ENCODE peak calls at places on chromosome 15, in ten cellular contexts. D, Y, U, N, E, P, R, Q, S and A are unnamed samples.

GRCh38 chr15:29093696-29094343 is 175.8 kb downstream of the NSMCE3 start:
- DNase-seq in U (no peak), Q (no peak), N (no peak), E (no peak), Y (no peak), D (no peak), S (no peak), R (no peak), P (no peak), A (no peak)

GRCh38 chr15:58980351-58980939 is 7.0 kb upstream of the RNF111 start:
- DNase-seq in S (no peak), Y (peak), P (peak), E (no peak), D (no peak), N (peak), Q (peak), U (no peak), R (peak), A (no peak)

GRCh38 chr15:72375501-72375845 is 341 bp downstream of the HEXA start:
- DNase-seq in D (no peak), Y (no peak), Q (no peak), U (peak), E (no peak), P (peak), S (no peak), N (no peak), R (no peak), A (no peak)

GRCh38 chr15:45869034-45869668 is 234.3 kb downstream of the SQOR start:
- DNase-seq in Y (no peak), Q (no peak), D (no peak), R (no peak), E (no peak), S (no peak), N (no peak), U (no peak), P (no peak), A (no peak)

GRCh38 chr15:33234019-33234418 is 39.5 kb upstream of the FMN1 start:
- DNase-seq in D (no peak), Q (peak), E (no peak), R (peak), N (peak), Y (peak), S (no peak), P (peak), U (peak), A (no peak)

GRCh38 chr15:57610130-57610529 is 18.4 kb downstream of the MYZAP start:
- DNase-seq in P (peak), S (no peak), U (no peak), D (no peak), Y (peak), R (peak), N (no peak), E (peak), Q (no peak), A (peak)

GRCh38 chr15:45185069-45185779 is 2.5 kb downstream of the SHF start:
- DNase-seq in E (no peak), U (no peak), N (no peak), P (no peak), R (no peak), Q (no peak), Y (no peak), S (no peak), D (no peak), A (no peak)

GRCh38 chr15:72369964-72370363 is 5.8 kb downstream of the HEXA start:
- DNase-seq in Y (no peak), E (no peak), R (no peak), P (peak), S (no peak), U (no peak), Q (no peak), D (no peak), N (no peak), A (no peak)

GRCh38 chr15:67037694-67038093 is 27.7 kb upstream of the SMAD3 start:
- DNase-seq in R (no peak), Q (no peak), Y (no peak), S (no peak), E (no peak), U (no peak), N (no peak), P (no peak), D (no peak), A (no peak)

GRCh38 chr15:67042490-67043181 is 22.8 kb upstream of the SMAD3 start:
- DNase-seq in D (no peak), E (no peak), U (no peak), P (no peak), R (peak), N (no peak), Q (no peak), Y (no peak), S (no peak), A (no peak)

GRCh38 chr15:67038721-67039120 is 26.7 kb upstream of the SMAD3 start:
- DNase-seq in E (no peak), P (no peak), U (no peak), Q (no peak), Y (no peak), S (no peak), R (no peak), D (no peak), N (no peak), A (no peak)

GRCh38 chr15:67039349-67040075 is 25.9 kb upstream of the SMAD3 start:
- DNase-seq in S (no peak), P (peak), R (no peak), U (peak), Q (no peak), E (no peak), N (peak), Y (peak), D (no peak), A (no peak)

DNA sequence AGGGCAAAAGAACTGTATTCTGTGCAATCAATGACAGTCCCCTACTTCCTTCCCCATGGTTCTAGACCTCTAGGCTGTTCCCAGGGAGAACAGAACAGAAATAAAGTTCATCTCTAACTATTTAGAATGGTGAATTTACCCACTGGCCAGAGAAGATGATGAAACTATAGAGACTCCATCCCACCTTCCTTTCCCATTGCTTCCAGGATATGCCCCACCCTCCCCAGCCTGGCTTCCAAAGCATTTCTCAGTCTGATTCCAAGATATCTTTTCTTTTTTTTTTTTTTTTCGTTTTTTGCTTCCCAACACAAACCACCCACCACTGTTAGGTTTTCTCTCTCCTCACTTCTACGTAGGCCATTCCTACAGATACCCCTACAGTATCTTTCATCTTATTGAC is 25.1 kb upstream of the SMAD3 start:
- DNase-seq in S (no peak), E (no peak), P (no peak), U (no peak), Q (no peak), R (peak), D (no peak), Y (no peak), N (no peak), A (no peak)
- TF ChIP-seq CTCF in S (no peak), E (no peak), P (no peak), U (no peak), Q (no peak), R (no peak), D (no peak), Y (no peak), N (no peak), A (no peak)

GRCh38 chr15:34325368-34325767 is 12.2 kb downstream of the SLC12A6 start:
- DNase-seq in Q (no peak), U (no peak), N (no peak), D (no peak), Y (no peak), P (no peak), S (no peak), R (no peak), E (no peak), A (no peak)
- H3K4me3 ChIP-seq in Q (no peak), U (no peak), N (no peak), D (no peak), Y (no peak), P (no peak), S (no peak), R (no peak), E (no peak), A (no peak)

GRCh38 chr15:23645379-23646164 is 2.1 kb downstream of the MAGEL2 start:
- DNase-seq in D (no peak), P (no peak), U (no peak), E (no peak), Y (no peak), N (peak), Q (peak), R (no peak), S (no peak), A (no peak)
- TF ChIP-seq CTCF in D (peak), P (no peak), U (no peak), E (no peak), Y (no peak), N (peak), Q (peak), R (no peak), S (no peak), A (no peak)

GRCh38 chr15:74789741-74790079 is 7.8 kb downstream of the CSK start:
- DNase-seq in E (no peak), S (no peak), Q (no peak), P (no peak), D (no peak), R (no peak), Y (no peak), U (no peak), N (no peak), A (no peak)
- H3K4me3 ChIP-seq in E (no peak), S (peak), Q (no peak), P (no peak), D (no peak), R (no peak), Y (no peak), U (no peak), N (no peak), A (no peak)

GRCh38 chr15:31438601-31439265 is 112.1 kb downstream of the KLF13 start:
- DNase-seq in E (no peak), R (no peak), N (no peak), P (no peak), D (no peak), U (no peak), Y (no peak), S (peak), Q (no peak), A (no peak)

GRCh38 chr15:31440754-31441298 is 114.2 kb downstream of the KLF13 start:
- DNase-seq in P (no peak), E (no peak), U (no peak), S (peak), N (peak), R (peak), Q (no peak), D (no peak), Y (no peak), A (no peak)

GRCh38 chr15:31442203-31443090 is 115.8 kb downstream of the KLF13 start:
- DNase-seq in E (peak), D (no peak), S (no peak), U (no peak), R (peak), P (peak), Y (no peak), Q (no peak), N (peak), A (peak)

GRCh38 chr15:31437686-31438085 is 111.1 kb downstream of the KLF13 start:
- DNase-seq in N (no peak), D (no peak), E (no peak), P (no peak), Q (no peak), R (no peak), U (no peak), S (no peak), Y (no peak), A (no peak)

GRCh38 chr15:31439328-31439727 is 112.7 kb downstream of the KLF13 start:
- DNase-seq in D (no peak), E (no peak), N (peak), Q (peak), P (no peak), U (no peak), Y (peak), S (no peak), R (no peak), A (no peak)
- TF ChIP-seq CTCF in D (peak), E (peak), N (peak), Q (peak), P (peak), U (no peak), Y (peak), S (peak), R (no peak), A (peak)

GRCh38 chr15:59995568-59996349 is 8.4 kb upstream of the FOXB1 start:
- DNase-seq in E (no peak), Y (no peak), D (no peak), P (no peak), S (no peak), U (no peak), N (peak), R (no peak), Q (no peak), A (no peak)

GRCh38 chr15:59998256-59999063 is 5.7 kb upstream of the FOXB1 start:
- DNase-seq in R (no peak), Q (no peak), D (no peak), S (no peak), P (no peak), N (peak), U (no peak), E (no peak), Y (no peak), A (no peak)

GRCh38 chr15:59999064-59999377 is 5.1 kb upstream of the FOXB1 start:
- DNase-seq in D (no peak), N (peak), Q (no peak), R (no peak), U (no peak), S (no peak), Y (no peak), E (no peak), P (no peak), A (no peak)

GRCh38 chr15:59996498-59997041 is 7.5 kb upstream of the FOXB1 start:
- DNase-seq in P (no peak), Y (no peak), Q (peak), E (no peak), N (no peak), D (no peak), R (no peak), U (no peak), S (no peak), A (no peak)

GRCh38 chr15:59997070-59997701 is 6.9 kb upstream of the FOXB1 start:
- DNase-seq in S (no peak), Y (no peak), D (no peak), U (no peak), N (peak), E (no peak), R (no peak), P (no peak), Q (no peak), A (no peak)
- H3K4me3 ChIP-seq in S (peak), Y (no peak), D (peak), U (no peak), N (peak), E (no peak), R (no peak), P (no peak), Q (no peak), A (no peak)

GRCh38 chr15:81356252-81356651 is 17.8 kb downstream of the TMC3 start:
- DNase-seq in P (no peak), E (no peak), Q (no peak), R (no peak), U (no peak), S (no peak), D (no peak), Y (no peak), N (no peak), A (no peak)

GRCh38 chr15:81360491-81360890 is 13.5 kb downstream of the TMC3 start:
- DNase-seq in S (no peak), U (no peak), R (no peak), Y (no peak), P (no peak), Q (no peak), E (no peak), D (no peak), N (no peak), A (no peak)

GRCh38 chr15:81361891-81362290 is 12.1 kb downstream of the TMC3 start:
- DNase-seq in Y (no peak), E (no peak), D (no peak), U (no peak), R (no peak), Q (no peak), S (no peak), N (no peak), P (no peak), A (no peak)

GRCh38 chr15:81358248-81358647 is 15.8 kb downstream of the TMC3 start:
- DNase-seq in Q (no peak), E (no peak), N (no peak), P (no peak), R (no peak), Y (no peak), U (no peak), D (no peak), S (no peak), A (no peak)

GRCh38 chr15:81357178-81357686 is 16.8 kb downstream of the TMC3 start:
- DNase-seq in Y (peak), D (no peak), U (no peak), Q (peak), N (no peak), E (no peak), R (no peak), S (no peak), P (no peak), A (no peak)
- TF ChIP-seq CTCF in Y (no peak), D (no peak), U (no peak), Q (no peak), N (peak), E (no peak), R (peak), S (no peak), P (no peak), A (no peak)